ENCODE peak calls at places on chromosomes 5 and 9, in ten cellular contexts. G, O, B, A, Q, I, P, D, T and N are unnamed samples.

GRCh38 chr9:74358944-74359343 is 138.2 kb upstream of the RORB start:
- DNase-seq in O (no peak), A (no peak), T (no peak), I (no peak), B (no peak), D (no peak), Q (no peak), P (no peak), G (no peak), N (no peak)

GRCh38 chr5:134965271-134965825 is 2.4 kb upstream of the CATSPER3 start:
- DNase-seq in A (no peak), Q (no peak), T (no peak), P (no peak), O (no peak), G (no peak), D (no peak), B (no peak), I (no peak), N (no peak)

GRCh38 chr5:56711191-56711590 is 104.2 kb upstream of the MAP3K1 start:
- DNase-seq in B (no peak), A (peak), D (no peak), T (no peak), P (no peak), Q (no peak), O (no peak), I (no peak), G (peak), N (no peak)

GRCh38 chr5:141882594-141883183 is 4.5 kb upstream of the PCDH1 start:
- DNase-seq in D (no peak), T (no peak), A (no peak), P (no peak), O (no peak), G (no peak), B (no peak), I (no peak), Q (no peak), N (peak)

GRCh38 chr5:62064993-62065392 is 241.0 kb upstream of the KIF2A start:
- DNase-seq in I (no peak), Q (no peak), A (no peak), O (no peak), T (no peak), P (no peak), B (no peak), G (no peak), D (no peak), N (no peak)

GRCh38 chr5:58240286-58240685 is 219.6 kb downstream of the PLK2 start:
- DNase-seq in T (no peak), P (no peak), O (no peak), I (no peak), D (no peak), B (no peak), Q (no peak), A (peak), G (no peak), N (no peak)

GRCh38 chr9:113581865-113582697 is 118.6 kb downstream of the RGS3 start:
- DNase-seq in G (no peak), O (no peak), P (no peak), I (peak), B (peak), T (peak), D (peak), A (peak), Q (peak), N (no peak)

GRCh38 chr5:77302247-77302646 is 91.8 kb downstream of the PDE8B start:
- DNase-seq in G (no peak), O (no peak), I (no peak), A (no peak), Q (no peak), B (no peak), D (no peak), T (no peak), P (no peak), N (no peak)

GRCh38 chr9:101093620-101094019 is 65.1 kb downstream of the PLPPR1 start:
- DNase-seq in O (no peak), I (no peak), D (no peak), P (no peak), B (no peak), T (no peak), A (peak), Q (no peak), G (no peak), N (no peak)

GRCh38 chr9:18893051-18893450 is 140.0 kb downstream of the SAXO1 start:
- DNase-seq in Q (no peak), I (no peak), G (no peak), T (no peak), B (no peak), O (no peak), A (no peak), P (no peak), D (no peak), N (no peak)

GRCh38 chr9:136201609-136202448 is 3.1 kb downstream of the LHX3 start:
- DNase-seq in I (no peak), O (no peak), P (no peak), B (no peak), T (no peak), D (no peak), Q (no peak), G (no peak), A (peak), N (no peak)

GRCh38 chr5:14153932-14154646 is 10.9 kb downstream of the TRIO start:
- DNase-seq in T (no peak), B (no peak), P (no peak), G (peak), A (peak), O (no peak), D (no peak), Q (no peak), I (no peak), N (no peak)

GRCh38 chr5:153461341-153461740 is 29.1 kb upstream of the GRIA1 start:
- DNase-seq in D (no peak), I (no peak), A (no peak), T (no peak), G (no peak), O (no peak), B (no peak), Q (no peak), P (no peak), N (no peak)

GRCh38 chr5:172586118-172587060 is 54.7 kb upstream of the NEURL1B start:
- DNase-seq in A (no peak), P (no peak), G (no peak), O (no peak), Q (no peak), B (no peak), I (no peak), T (no peak), D (no peak), N (no peak)

GRCh38 chr5:156094001-156094400 is 233.0 kb upstream of the SGCD start:
- DNase-seq in T (no peak), A (peak), I (no peak), Q (no peak), D (no peak), P (no peak), O (no peak), G (no peak), B (no peak), N (no peak)

GRCh38 chr5:55226934-55227737 is at the start of gene MCIDAS:
- DNase-seq in A (peak), B (no peak), T (no peak), D (peak), P (peak), O (no peak), Q (peak), I (peak), G (peak), N (no peak)

GRCh38 chr5:143376911-143377838 is 26.3 kb downstream of the NR3C1 start:
- DNase-seq in O (peak), P (no peak), D (no peak), I (no peak), T (no peak), G (peak), B (no peak), Q (no peak), A (peak), N (no peak)

GRCh38 chr5:172666251-172666650 is 25.2 kb downstream of the NEURL1B start:
- DNase-seq in T (no peak), Q (no peak), I (no peak), D (no peak), O (no peak), A (no peak), P (no peak), G (no peak), B (no peak), N (no peak)

GRCh38 chr5:30918171-30918570 is 275.3 kb upstream of the CDH6 start:
- DNase-seq in Q (no peak), O (no peak), P (no peak), B (no peak), D (no peak), T (no peak), I (no peak), A (no peak), G (no peak), N (no peak)

GRCh38 chr5:133130387-133131118 is 78.7 kb downstream of the HSPA4 start:
- DNase-seq in I (no peak), P (no peak), O (no peak), G (peak), Q (no peak), D (no peak), T (no peak), B (no peak), A (peak), N (no peak)

GRCh38 chr9:131216806-131217205 is 59.5 kb downstream of the FAM78A start:
- DNase-seq in I (no peak), G (no peak), Q (no peak), A (no peak), P (no peak), B (no peak), O (no peak), T (no peak), D (no peak), N (no peak)

GRCh38 chr5:133245191-133246052 is 193.6 kb downstream of the HSPA4 start:
- DNase-seq in P (no peak), D (peak), I (no peak), B (no peak), G (peak), A (peak), T (no peak), O (peak), Q (no peak), N (no peak)

GRCh38 chr5:2538169-2538568 is 213.3 kb downstream of the IRX2 start:
- DNase-seq in D (no peak), G (no peak), B (no peak), Q (no peak), A (no peak), P (no peak), O (no peak), I (no peak), T (no peak), N (no peak)

GRCh38 chr9:74858753-74859414 is 28.8 kb downstream of the TRPM6 start:
- DNase-seq in O (no peak), Q (no peak), I (no peak), G (no peak), D (no peak), P (no peak), A (peak), T (no peak), B (no peak), N (no peak)

GRCh38 chr9:69190086-69190865 is 16.2 kb downstream of the TJP2 start:
- DNase-seq in D (no peak), G (no peak), B (no peak), A (no peak), I (no peak), O (no peak), P (no peak), T (no peak), Q (no peak), N (no peak)

GRCh38 chr5:154523104-154523503 is 45.1 kb upstream of the HAND1 start:
- DNase-seq in A (no peak), P (peak), G (no peak), Q (no peak), I (no peak), B (no peak), D (no peak), O (no peak), T (no peak), N (no peak)

GRCh38 chr9:83583151-83584014 is 39.6 kb upstream of the IDNK start:
- DNase-seq in G (peak), T (no peak), O (no peak), B (peak), P (peak), A (peak), I (no peak), D (peak), Q (no peak), N (no peak)

GRCh38 chr5:5342784-5343183 is 79.7 kb upstream of the ICE1 start:
- DNase-seq in P (no peak), D (no peak), I (no peak), T (no peak), Q (no peak), A (peak), O (no peak), G (no peak), B (no peak), N (no peak)

GRCh38 chr9:123679330-123679987 is 250.5 kb downstream of the DENND1A start:
- DNase-seq in G (no peak), A (peak), D (no peak), I (no peak), B (no peak), T (no peak), O (no peak), P (no peak), Q (no peak), N (no peak)